ENCODE peak calls at places on chromosomes 16 and 17, in seven cellular contexts. S is activated CD4-positive, CD25-positive, alpha-beta regulatory T cell; B is NCI-H82; X is neural crest cell; F is stromal cell of bone marrow; Z is T follicular helper cell; M is stimulated activated CD4-positive, alpha-beta T cell treated with anti-CD3 and anti-CD28 coated beads, Interleukin-15, amount 100 ng/mL, for 1 hour. H is an unnamed sample.

GRCh38 chr17:66714046-66715023 is 120.6 kb upstream of the CACNG5 start:
- DNase-seq in S (no peak), B (peak), X (no peak), F (no peak), Z (no peak), M (no peak), H (no peak)

GRCh38 chr16:17330019-17330570 is 140.7 kb downstream of the XYLT1 start:
- DNase-seq in S (no peak), B (no peak), X (no peak), F (no peak), Z (no peak), M (no peak), H (no peak)

GRCh38 chr16:66840883-66841282 is 3.3 kb upstream of the CA7 start:
- DNase-seq in S (no peak), B (no peak), X (no peak), F (no peak), Z (no peak), M (no peak), H (no peak)

GRCh38 chr17:30246460-30246859 is 11.0 kb upstream of the SLC6A4 start:
- DNase-seq in S (no peak), B (no peak), X (no peak), F (no peak), Z (no peak), M (no peak), H (no peak)

GRCh38 chr17:45270828-45271418 is 9.0 kb upstream of the SPATA32 start:
- DNase-seq in S (peak), B (peak), X (peak), F (no peak), Z (peak), M (peak), H (no peak)

GRCh38 chr17:28928061-28928460 is 23.3 kb downstream of the PHF12 start:
- DNase-seq in S (no peak), B (no peak), X (no peak), F (no peak), Z (no peak), M (no peak), H (no peak)

GRCh38 chr17:50589112-50589712 is 28.7 kb downstream of the CACNA1G start:
- DNase-seq in S (no peak), B (no peak), X (no peak), F (no peak), Z (no peak), M (no peak), H (no peak)

GRCh38 chr17:4739122-4740024 is at the start of the genes CXCL16 and ZMYND15:
- DNase-seq in S (no peak), B (no peak), X (peak), F (peak), Z (peak), M (peak), H (no peak)